ENCODE peak calls at places on chromosome 3, in five cellular contexts. One of them, this sample, is unnamed.

GRCh38 chr3:126121632-126122031 is 37.7 kb upstream of the SLC41A3 start:
- DNase-seq in suprapubic skin: peak; percentile 52
- DNase-seq in neuronal stem cell: no peak
- DNase-seq in GM23248: no peak
- DNase-seq in neural progenitor cell: no peak
- DNase-seq in this sample: no peak

GRCh38 chr3:37519661-37520060 is 342.0 kb upstream of the CTDSPL start:
- DNase-seq in suprapubic skin: no peak
- DNase-seq in neuronal stem cell: no peak
- DNase-seq in GM23248: no peak
- DNase-seq in neural progenitor cell: no peak
- DNase-seq in this sample: no peak

GRCh38 chr3:46114324-46114988 is 87.2 kb upstream of the XCR1 start:
- DNase-seq in suprapubic skin: no peak
- DNase-seq in neuronal stem cell: no peak
- DNase-seq in GM23248: peak; percentile 77
- DNase-seq in neural progenitor cell: no peak
- DNase-seq in this sample: no peak

GRCh38 chr3:46258525-46258924 is 16.3 kb downstream of the CCR3 start:
- DNase-seq in suprapubic skin: no peak
- DNase-seq in neuronal stem cell: no peak
- DNase-seq in GM23248: no peak
- DNase-seq in neural progenitor cell: no peak
- DNase-seq in this sample: no peak

GRCh38 chr3:126448141-126448892 is 27.4 kb downstream of the ZXDC start:
- DNase-seq in suprapubic skin: no peak
- DNase-seq in neuronal stem cell: no peak
- DNase-seq in GM23248: no peak
- DNase-seq in neural progenitor cell: no peak
- DNase-seq in this sample: peak; percentile 56

GRCh38 chr3:58607816-58608215 is 30.6 kb upstream of the FAM107A start:
- DNase-seq in suprapubic skin: no peak
- DNase-seq in neuronal stem cell: no peak
- DNase-seq in GM23248: no peak
- DNase-seq in neural progenitor cell: no peak
- DNase-seq in this sample: no peak

GRCh38 chr3:44870375-44871061 is 3.9 kb upstream of the TGM4 start:
- DNase-seq in suprapubic skin: peak; percentile 41
- DNase-seq in neuronal stem cell: no peak
- DNase-seq in GM23248: no peak
- DNase-seq in neural progenitor cell: no peak
- DNase-seq in this sample: no peak

GRCh38 chr3:48856469-48856868 is 8.8 kb upstream of the PRKAR2A start:
- DNase-seq in suprapubic skin: no peak
- DNase-seq in neuronal stem cell: no peak
- DNase-seq in GM23248: no peak
- DNase-seq in neural progenitor cell: peak; percentile 38
- DNase-seq in this sample: no peak

DNA sequence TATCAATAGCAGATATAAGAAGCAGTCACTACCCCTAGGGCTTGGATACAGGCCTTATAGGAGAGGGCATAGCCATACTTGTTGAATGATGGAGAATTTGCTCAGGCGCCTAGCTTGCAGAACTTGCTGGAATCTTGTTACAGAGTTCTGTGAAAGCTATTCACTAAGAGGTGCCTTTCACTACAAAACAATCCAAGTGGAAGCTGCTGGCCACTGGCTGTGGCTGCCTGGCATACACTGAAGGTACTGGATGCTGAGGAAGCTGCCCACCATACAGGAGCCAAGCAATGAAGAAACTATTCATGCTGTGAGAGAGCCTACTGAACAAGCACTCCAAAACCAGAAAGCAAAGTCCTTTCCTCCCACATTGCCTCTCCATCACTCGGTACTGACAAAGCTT is 192.7 kb upstream of the ALCAM start:
- DNase-seq in suprapubic skin: no peak
- DNase-seq in neuronal stem cell: no peak
- DNase-seq in GM23248: no peak
- DNase-seq in neural progenitor cell: no peak
- DNase-seq in this sample: no peak
- H3K4me1 ChIP-seq in suprapubic skin: no peaks in the 10 kb centered on the region
- H3K4me1 ChIP-seq in neuronal stem cell: no peaks in the 10 kb centered on the region
- H3K4me1 ChIP-seq in GM23248: no peaks in the 10 kb centered on the region
- H3K4me1 ChIP-seq in neural progenitor cell: no peaks in the 10 kb centered on the region
- H3K4me1 ChIP-seq in this sample: no peaks in the 10 kb centered on the region

GRCh38 chr3:134375542-134376384 is 1.5 kb upstream of the AMOTL2 start:
- DNase-seq in suprapubic skin: no peak
- DNase-seq in neuronal stem cell: no peak
- DNase-seq in GM23248: no peak
- DNase-seq in neural progenitor cell: no peak
- DNase-seq in this sample: no peak
- H3K4me3 ChIP-seq in suprapubic skin: no peak overlapping the region
- H3K4me3 ChIP-seq in neuronal stem cell: no peak overlapping the region
- H3K4me3 ChIP-seq in GM23248: no peak overlapping the region
- H3K4me3 ChIP-seq in neural progenitor cell: peak overlapping the region; percentile 99
- H3K4me3 ChIP-seq in this sample: no peak overlapping the region

GRCh38 chr3:113664523-113665094 is 31.8 kb downstream of the USF3 start:
- DNase-seq in suprapubic skin: no peak
- DNase-seq in neuronal stem cell: no peak
- DNase-seq in GM23248: no peak
- DNase-seq in neural progenitor cell: no peak
- DNase-seq in this sample: no peak
- H3K4me1 ChIP-seq in suprapubic skin: no peaks in the 10 kb centered on the region
- H3K4me1 ChIP-seq in neuronal stem cell: peaks cover 4% of the 10 kb centered on the region
- H3K4me1 ChIP-seq in GM23248: peaks cover 13% of the 10 kb centered on the region
- H3K4me1 ChIP-seq in neural progenitor cell: no peaks in the 10 kb centered on the region
- H3K4me1 ChIP-seq in this sample: no peaks in the 10 kb centered on the region

DNA sequence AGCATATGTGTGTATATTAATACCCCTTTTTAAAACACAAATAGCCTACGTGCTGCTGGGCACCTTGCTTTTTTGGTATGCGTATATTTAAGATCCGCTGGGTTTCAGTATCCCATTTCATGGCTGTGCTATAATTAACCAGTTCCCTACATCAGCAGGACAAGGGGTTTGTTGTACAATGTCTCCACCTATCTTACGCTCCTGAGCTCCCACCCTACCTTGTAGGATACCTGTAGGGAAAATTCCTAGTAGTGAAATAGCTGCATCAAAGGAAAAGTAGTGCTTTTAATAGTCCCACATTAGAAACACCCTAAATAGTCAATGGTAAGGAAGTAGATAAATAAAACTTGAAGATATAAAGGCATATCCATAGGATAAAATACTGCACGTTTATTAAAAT is 1.4 kb downstream of the MAP6D1 start:
- DNase-seq in suprapubic skin: no peak
- DNase-seq in neuronal stem cell: no peak
- DNase-seq in GM23248: no peak
- DNase-seq in neural progenitor cell: no peak
- DNase-seq in this sample: no peak
- H3K4me3 ChIP-seq in suprapubic skin: no peak overlapping the region
- H3K4me3 ChIP-seq in neuronal stem cell: no peak overlapping the region
- H3K4me3 ChIP-seq in GM23248: no peak overlapping the region
- H3K4me3 ChIP-seq in neural progenitor cell: peak overlapping the region; percentile 72
- H3K4me3 ChIP-seq in this sample: no peak overlapping the region

DNA sequence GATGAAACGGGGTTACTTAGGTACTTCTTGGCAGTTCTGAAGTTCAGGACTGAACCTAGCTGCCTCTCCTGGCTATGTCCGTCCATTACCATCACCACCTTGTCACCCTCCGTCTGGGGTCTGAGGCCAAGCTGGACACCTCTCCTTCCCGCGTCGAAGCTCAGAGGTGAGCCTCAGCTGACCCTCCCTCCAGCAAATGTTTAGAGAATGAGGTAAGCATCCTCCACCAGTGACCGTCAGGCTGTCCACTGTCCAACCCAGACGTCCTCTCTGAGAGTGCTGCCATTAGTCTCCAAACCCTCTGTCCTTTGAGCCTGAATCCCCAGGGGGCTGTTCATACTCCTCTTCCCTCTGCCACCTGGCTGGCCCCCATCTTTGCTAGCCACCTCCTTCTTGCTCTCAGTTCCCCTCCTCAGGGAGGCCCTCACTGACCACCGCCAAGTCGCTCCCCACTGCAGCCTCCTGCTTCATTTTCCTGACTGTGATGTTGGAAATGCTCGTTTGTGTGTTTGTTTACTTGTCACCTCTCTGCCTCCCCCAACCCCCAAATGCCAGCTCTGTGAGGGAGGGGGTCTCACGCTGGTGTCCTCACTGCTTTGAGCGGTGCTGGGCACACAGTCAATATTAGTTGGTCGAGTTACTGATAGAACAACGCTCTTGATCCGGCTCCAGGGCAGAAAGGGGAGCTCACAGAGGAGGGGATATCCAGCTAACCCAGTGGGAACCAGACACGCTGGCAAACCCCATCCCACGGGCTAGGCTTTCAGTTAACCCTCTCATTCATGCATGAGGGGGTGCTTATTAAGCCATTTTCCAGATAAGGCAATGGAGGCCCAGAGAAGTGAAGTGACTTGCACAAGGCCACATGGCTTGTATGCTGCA is 64.9 kb downstream of the IQSEC1 start:
- DNase-seq in suprapubic skin: no peak
- DNase-seq in neuronal stem cell: no peak
- DNase-seq in GM23248: no peak
- DNase-seq in neural progenitor cell: no peak
- DNase-seq in this sample: no peak
- H3K4me1 ChIP-seq in suprapubic skin: peaks cover 20% of the 10 kb centered on the region
- H3K4me1 ChIP-seq in neuronal stem cell: peaks cover 31% of the 10 kb centered on the region
- H3K4me1 ChIP-seq in GM23248: no peaks in the 10 kb centered on the region
- H3K4me1 ChIP-seq in neural progenitor cell: peaks cover 31% of the 10 kb centered on the region
- H3K4me1 ChIP-seq in this sample: no peaks in the 10 kb centered on the region

DNA sequence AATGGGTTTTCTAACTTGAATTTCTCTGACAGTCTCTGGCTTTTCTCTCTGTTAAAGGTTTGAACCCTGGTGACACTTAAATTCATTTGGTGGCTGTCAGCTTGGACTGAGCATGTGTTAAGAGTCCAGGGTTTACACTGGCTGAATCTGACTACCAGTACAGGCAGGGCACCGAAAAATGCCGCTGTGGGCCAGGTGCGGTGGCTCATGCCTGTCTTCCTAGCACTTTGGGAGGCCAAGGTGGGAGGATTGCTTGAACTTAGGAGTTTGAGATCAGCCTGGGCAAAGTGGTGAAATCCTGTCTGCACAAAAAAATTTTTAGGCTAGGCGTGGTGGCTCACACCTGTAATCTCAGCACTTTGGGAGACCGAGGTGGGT is 1.8 kb downstream of the MANF start:
- DNase-seq in suprapubic skin: no peak
- DNase-seq in neuronal stem cell: no peak
- DNase-seq in GM23248: no peak
- DNase-seq in neural progenitor cell: no peak
- DNase-seq in this sample: no peak
- H3K4me3 ChIP-seq in suprapubic skin: peak overlapping the region; percentile 75
- H3K4me3 ChIP-seq in neuronal stem cell: no peak overlapping the region
- H3K4me3 ChIP-seq in GM23248: peak overlapping the region; percentile 98
- H3K4me3 ChIP-seq in neural progenitor cell: peak overlapping the region; percentile 79
- H3K4me3 ChIP-seq in this sample: peak overlapping the region; percentile 92

GRCh38 chr3:71315431-71315830 is 268.1 kb downstream of the FOXP1 start:
- DNase-seq in suprapubic skin: no peak
- DNase-seq in neuronal stem cell: no peak
- DNase-seq in GM23248: no peak
- DNase-seq in neural progenitor cell: no peak
- DNase-seq in this sample: no peak
- H3K4me1 ChIP-seq in suprapubic skin: peaks cover 3% of the 10 kb centered on the region
- H3K4me1 ChIP-seq in neuronal stem cell: no peaks in the 10 kb centered on the region
- H3K4me1 ChIP-seq in GM23248: peaks cover 29% of the 10 kb centered on the region
- H3K4me1 ChIP-seq in neural progenitor cell: no peaks in the 10 kb centered on the region
- H3K4me1 ChIP-seq in this sample: peaks cover 10% of the 10 kb centered on the region

This sample was measured in ascending aorta.